ENCODE peak calls at places on chromosomes 3 and 15, in five cellular contexts. One of them, this sample, is unnamed.

GRCh38 chr15:56913670-56914069 is 4.8 kb upstream of the TCF12 start:
- DNase-seq in sigmoid colon: no peak
- DNase-seq in tibial artery: no peak
- DNase-seq in mucosa of descending colon: no peak
- DNase-seq in cardiac fibroblast: peak
- DNase-seq in this sample: peak

GRCh38 chr3:86578071-86578470 is 412.9 kb downstream of the VGLL3 start:
- DNase-seq in mucosa of descending colon: no peak
- DNase-seq in sigmoid colon: no peak
- DNase-seq in cardiac fibroblast: no peak
- DNase-seq in tibial artery: no peak
- DNase-seq in this sample: no peak

GRCh38 chr15:92751528-92751927 is 96.0 kb upstream of the FAM174B start:
- DNase-seq in mucosa of descending colon: no peak
- DNase-seq in sigmoid colon: no peak
- DNase-seq in cardiac fibroblast: no peak
- DNase-seq in tibial artery: no peak
- DNase-seq in this sample: no peak

GRCh38 chr3:191070762-191071365 is 128.2 kb upstream of the OSTN start:
- DNase-seq in mucosa of descending colon: no peak
- DNase-seq in cardiac fibroblast: peak
- DNase-seq in tibial artery: no peak
- DNase-seq in sigmoid colon: no peak
- DNase-seq in this sample: peak

GRCh38 chr15:68812069-68812468 is 8.6 kb downstream of the ANP32A start:
- DNase-seq in mucosa of descending colon: no peak
- DNase-seq in tibial artery: no peak
- DNase-seq in cardiac fibroblast: no peak
- DNase-seq in sigmoid colon: no peak
- DNase-seq in this sample: no peak

GRCh38 chr3:191809326-191809949 is 348.5 kb downstream of the PYDC2 start:
- DNase-seq in mucosa of descending colon: no peak
- DNase-seq in cardiac fibroblast: no peak
- DNase-seq in sigmoid colon: no peak
- DNase-seq in tibial artery: no peak
- DNase-seq in this sample: no peak

GRCh38 chr3:55467099-55467498 is 20.0 kb downstream of the WNT5A start:
- DNase-seq in cardiac fibroblast: peak
- DNase-seq in sigmoid colon: no peak
- DNase-seq in tibial artery: no peak
- DNase-seq in mucosa of descending colon: no peak
- DNase-seq in this sample: peak

GRCh38 chr3:170531054-170531453 is 54.8 kb downstream of the SLC7A14 start:
- DNase-seq in sigmoid colon: no peak
- DNase-seq in cardiac fibroblast: no peak
- DNase-seq in mucosa of descending colon: no peak
- DNase-seq in tibial artery: no peak
- DNase-seq in this sample: no peak

GRCh38 chr15:29968099-29968892 is 114.5 kb upstream of the GOLGA8J start:
- DNase-seq in cardiac fibroblast: no peak
- DNase-seq in mucosa of descending colon: peak
- DNase-seq in sigmoid colon: no peak
- DNase-seq in tibial artery: no peak
- DNase-seq in this sample: no peak

GRCh38 chr3:117016359-117016758 is 306.8 kb downstream of the TUSC7 start:
- DNase-seq in cardiac fibroblast: no peak
- DNase-seq in tibial artery: no peak
- DNase-seq in sigmoid colon: no peak
- DNase-seq in mucosa of descending colon: no peak
- DNase-seq in this sample: no peak

GRCh38 chr3:128274837-128275236 is 121.6 kb downstream of the EEFSEC start:
- DNase-seq in mucosa of descending colon: no peak
- DNase-seq in cardiac fibroblast: peak
- DNase-seq in tibial artery: no peak
- DNase-seq in sigmoid colon: no peak
- DNase-seq in this sample: peak

GRCh38 chr3:132713977-132714727 is 8.1 kb downstream of the NPHP3 start:
- DNase-seq in mucosa of descending colon: peak
- DNase-seq in sigmoid colon: no peak
- DNase-seq in tibial artery: no peak
- DNase-seq in cardiac fibroblast: no peak
- DNase-seq in this sample: no peak

GRCh38 chr3:17632401-17633100 is 109.9 kb downstream of the TBC1D5 start:
- DNase-seq in tibial artery: no peak
- DNase-seq in mucosa of descending colon: peak
- DNase-seq in cardiac fibroblast: peak
- DNase-seq in sigmoid colon: no peak
- DNase-seq in this sample: peak

GRCh38 chr3:116314476-116314875 is 130.8 kb downstream of the LSAMP start:
- DNase-seq in cardiac fibroblast: no peak
- DNase-seq in tibial artery: no peak
- DNase-seq in mucosa of descending colon: no peak
- DNase-seq in sigmoid colon: no peak
- DNase-seq in this sample: no peak

GRCh38 chr3:45499529-45499928 is 95.0 kb upstream of the LIMD1 start:
- DNase-seq in cardiac fibroblast: peak
- DNase-seq in sigmoid colon: no peak
- DNase-seq in tibial artery: no peak
- DNase-seq in mucosa of descending colon: no peak
- DNase-seq in this sample: peak

GRCh38 chr15:89101302-89102191 is 13.3 kb downstream of the ABHD2 start:
- DNase-seq in mucosa of descending colon: no peak
- DNase-seq in sigmoid colon: peak
- DNase-seq in cardiac fibroblast: peak
- DNase-seq in tibial artery: peak
- DNase-seq in this sample: peak

GRCh38 chr3:13301295-13301987 is 118.7 kb downstream of the NUP210 start:
- DNase-seq in cardiac fibroblast: peak
- DNase-seq in sigmoid colon: no peak
- DNase-seq in tibial artery: no peak
- DNase-seq in mucosa of descending colon: no peak
- DNase-seq in this sample: peak

GRCh38 chr3:139319428-139320402 is 24.1 kb upstream of the MRPS22 start:
- DNase-seq in sigmoid colon: no peak
- DNase-seq in tibial artery: no peak
- DNase-seq in cardiac fibroblast: no peak
- DNase-seq in mucosa of descending colon: peak
- DNase-seq in this sample: no peak

GRCh38 chr3:18758047-18758704 is 333.0 kb upstream of the SATB1 start:
- DNase-seq in cardiac fibroblast: peak
- DNase-seq in mucosa of descending colon: peak
- DNase-seq in tibial artery: no peak
- DNase-seq in sigmoid colon: no peak
- DNase-seq in this sample: no peak

GRCh38 chr3:67551366-67552016 is 102.9 kb downstream of the SUCLG2 start:
- DNase-seq in cardiac fibroblast: no peak
- DNase-seq in mucosa of descending colon: no peak
- DNase-seq in tibial artery: no peak
- DNase-seq in sigmoid colon: no peak
- DNase-seq in this sample: no peak

GRCh38 chr3:14132689-14133088 is 7.8 kb downstream of the TMEM43 start:
- DNase-seq in cardiac fibroblast: no peak
- DNase-seq in tibial artery: no peak
- DNase-seq in sigmoid colon: no peak
- DNase-seq in mucosa of descending colon: no peak
- DNase-seq in this sample: no peak

GRCh38 chr15:78243491-78243941 is 9.2 kb upstream of the ACSBG1 start:
- DNase-seq in mucosa of descending colon: peak
- DNase-seq in tibial artery: no peak
- DNase-seq in cardiac fibroblast: peak
- DNase-seq in sigmoid colon: peak
- DNase-seq in this sample: no peak

GRCh38 chr15:38589502-38589901 is 24.9 kb upstream of the RASGRP1 start:
- DNase-seq in mucosa of descending colon: no peak
- DNase-seq in tibial artery: no peak
- DNase-seq in cardiac fibroblast: peak
- DNase-seq in sigmoid colon: no peak
- DNase-seq in this sample: peak

GRCh38 chr15:25244731-25245585 is 193.9 kb downstream of the UBE3A start:
- DNase-seq in tibial artery: peak
- DNase-seq in mucosa of descending colon: no peak
- DNase-seq in cardiac fibroblast: no peak
- DNase-seq in sigmoid colon: no peak
- DNase-seq in this sample: no peak

GRCh38 chr3:98558100-98558499 is 26.3 kb downstream of the GPR15 start:
- DNase-seq in cardiac fibroblast: no peak
- DNase-seq in mucosa of descending colon: no peak
- DNase-seq in tibial artery: no peak
- DNase-seq in sigmoid colon: no peak
- DNase-seq in this sample: no peak

GRCh38 chr3:194869482-194870169 is 183.9 kb downstream of the FAM43A start:
- DNase-seq in cardiac fibroblast: peak
- DNase-seq in sigmoid colon: no peak
- DNase-seq in tibial artery: no peak
- DNase-seq in mucosa of descending colon: no peak
- DNase-seq in this sample: peak

GRCh38 chr3:161890147-161890625 is 393.6 kb downstream of the OTOL1 start:
- DNase-seq in sigmoid colon: no peak
- DNase-seq in tibial artery: no peak
- DNase-seq in mucosa of descending colon: peak
- DNase-seq in cardiac fibroblast: peak
- DNase-seq in this sample: peak

GRCh38 chr3:33355611-33356010 is 78.4 kb downstream of the FBXL2 start:
- DNase-seq in tibial artery: no peak
- DNase-seq in sigmoid colon: no peak
- DNase-seq in cardiac fibroblast: peak
- DNase-seq in mucosa of descending colon: peak
- DNase-seq in this sample: peak

GRCh38 chr3:124811441-124811840 is 75.7 kb downstream of the ITGB5 start:
- DNase-seq in mucosa of descending colon: no peak
- DNase-seq in cardiac fibroblast: peak
- DNase-seq in tibial artery: peak
- DNase-seq in sigmoid colon: no peak
- DNase-seq in this sample: peak

GRCh38 chr15:36954486-36954885 is 145.9 kb downstream of the MEIS2 start:
- DNase-seq in tibial artery: no peak
- DNase-seq in cardiac fibroblast: peak
- DNase-seq in sigmoid colon: no peak
- DNase-seq in mucosa of descending colon: no peak
- DNase-seq in this sample: no peak

DNA sequence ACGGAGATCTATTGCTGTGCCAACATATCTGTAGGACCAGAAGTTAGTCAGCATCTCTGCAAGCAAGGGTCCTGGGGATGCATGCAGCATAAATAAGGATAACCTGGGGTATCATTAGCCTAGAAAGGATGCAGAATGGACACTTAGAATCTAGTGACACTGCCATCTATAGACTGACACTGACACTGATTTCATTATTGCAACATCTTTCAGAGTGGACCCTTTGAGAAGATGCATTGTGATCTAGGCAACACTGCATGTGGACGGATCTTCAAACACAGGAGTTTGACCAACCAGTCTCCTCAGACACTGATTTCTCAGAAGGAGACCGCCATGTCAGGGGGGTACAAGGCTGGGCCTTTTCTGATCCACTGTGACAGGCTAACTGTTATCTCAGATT is 52.4 kb downstream of the SCN10A start:
- DNase-seq in sigmoid colon: no peak
- DNase-seq in tibial artery: no peak
- DNase-seq in mucosa of descending colon: no peak
- DNase-seq in cardiac fibroblast: no peak
- DNase-seq in this sample: no peak
- TF ChIP-seq CTCF in sigmoid colon: no peak
- TF ChIP-seq CTCF in tibial artery: no peak
- TF ChIP-seq CTCF in mucosa of descending colon: no peak
- TF ChIP-seq CTCF in cardiac fibroblast: no peak
- TF ChIP-seq CTCF in this sample: no peak

DNA sequence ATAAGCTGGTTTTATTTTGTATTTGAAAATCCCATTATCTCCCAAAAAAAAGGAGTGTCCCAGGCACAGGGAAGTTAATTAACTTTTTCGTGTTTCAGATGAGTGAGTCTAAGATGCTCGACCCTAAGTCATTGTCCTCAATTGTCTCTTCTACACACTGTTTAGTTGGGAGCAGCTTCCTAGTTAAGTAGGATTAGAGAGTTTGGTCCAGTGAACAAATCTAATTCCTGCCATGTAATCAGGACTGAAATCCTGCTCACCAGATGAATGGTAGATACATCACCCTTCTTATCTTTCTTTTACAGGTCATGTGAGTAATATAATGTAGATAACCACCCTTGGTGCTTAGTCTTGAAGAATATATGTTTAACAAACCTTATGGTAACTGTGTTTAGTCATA is 228.9 kb upstream of the MANF start:
- DNase-seq in cardiac fibroblast: no peak
- DNase-seq in sigmoid colon: no peak
- DNase-seq in tibial artery: no peak
- DNase-seq in mucosa of descending colon: no peak
- DNase-seq in this sample: no peak
- H3K4me3 ChIP-seq in cardiac fibroblast: no peak
- H3K4me3 ChIP-seq in sigmoid colon: no peak
- H3K4me3 ChIP-seq in tibial artery: no peak
- H3K4me3 ChIP-seq in mucosa of descending colon: no peak
- H3K4me3 ChIP-seq in this sample: no peak

GRCh38 chr3:188217011-188217463 is 63.1 kb downstream of the LPP start:
- DNase-seq in cardiac fibroblast: no peak
- DNase-seq in sigmoid colon: no peak
- DNase-seq in mucosa of descending colon: no peak
- DNase-seq in tibial artery: no peak
- DNase-seq in this sample: no peak
- TF ChIP-seq CTCF in cardiac fibroblast: no peak
- TF ChIP-seq CTCF in sigmoid colon: no peak
- TF ChIP-seq CTCF in mucosa of descending colon: no peak
- TF ChIP-seq CTCF in tibial artery: no peak
- TF ChIP-seq CTCF in this sample: no peak

GRCh38 chr15:90535254-90535653 is 5.5 kb downstream of the CRTC3 start:
- DNase-seq in tibial artery: no peak
- DNase-seq in cardiac fibroblast: no peak
- DNase-seq in mucosa of descending colon: no peak
- DNase-seq in sigmoid colon: no peak
- DNase-seq in this sample: no peak

GRCh38 chr15:90539789-90540188 is 10.1 kb downstream of the CRTC3 start:
- DNase-seq in tibial artery: no peak
- DNase-seq in cardiac fibroblast: no peak
- DNase-seq in sigmoid colon: no peak
- DNase-seq in mucosa of descending colon: no peak
- DNase-seq in this sample: no peak

GRCh38 chr15:90545095-90545494 is 15.4 kb downstream of the CRTC3 start:
- DNase-seq in cardiac fibroblast: peak
- DNase-seq in tibial artery: no peak
- DNase-seq in sigmoid colon: no peak
- DNase-seq in mucosa of descending colon: no peak
- DNase-seq in this sample: peak

DNA sequence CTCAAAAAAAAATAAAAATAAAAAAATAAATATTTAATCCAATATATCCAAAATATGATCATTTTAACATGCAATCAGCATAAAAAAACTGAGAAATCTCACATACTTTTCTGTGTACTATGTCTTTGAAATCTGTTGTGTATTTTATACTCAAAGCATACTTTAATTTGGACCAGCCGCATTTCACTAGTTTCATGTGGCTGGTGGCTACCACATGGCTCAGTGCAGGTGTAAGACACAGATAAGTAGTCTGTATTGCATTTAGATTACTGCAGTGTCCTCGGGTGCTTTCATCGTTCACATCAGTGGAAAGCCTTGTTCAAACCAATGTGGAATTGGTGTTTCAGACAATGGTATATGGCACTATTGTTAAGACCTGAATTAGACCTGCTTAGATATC is 11.0 kb downstream of the CRTC3 start:
- DNase-seq in cardiac fibroblast: no peak
- DNase-seq in mucosa of descending colon: no peak
- DNase-seq in sigmoid colon: no peak
- DNase-seq in tibial artery: no peak
- DNase-seq in this sample: no peak
- H3K4me3 ChIP-seq in cardiac fibroblast: no peak
- H3K4me3 ChIP-seq in mucosa of descending colon: no peak
- H3K4me3 ChIP-seq in sigmoid colon: no peak
- H3K4me3 ChIP-seq in tibial artery: no peak
- H3K4me3 ChIP-seq in this sample: no peak